ENCODE peak calls at places on chromosomes 2 and 18, in five cellular contexts. Z is stimulated activated CD4-positive, alpha-beta T cell treated with anti-CD3 and anti-CD28 coated beads, Interleukin-15, amount 100 ng/mL, for 24 hours; F is AG08396; S is NCI-H2227 treated with DMSO at 0.1 percent for 48 hours; L is brain microvascular endothelial cell. M is an unnamed sample.

GRCh38 chr18:12336887-12337286 is 28.8 kb downstream of the TUBB6 start:
- DNase-seq in Z (no peak), F (no peak), S (no peak), L (peak), M (no peak)

GRCh38 chr2:120820885-120821279 is 85.2 kb downstream of the GLI2 start:
- DNase-seq in Z (no peak), F (peak), S (no peak), L (peak), M (no peak)

GRCh38 chr2:74566423-74567085 is 12.0 kb downstream of the DOK1 start:
- DNase-seq in Z (no peak), F (peak), S (no peak), L (peak), M (no peak)

GRCh38 chr2:50358586-50358985 is 673.3 kb downstream of the NRXN1 start:
- DNase-seq in Z (no peak), F (no peak), S (no peak), L (no peak), M (no peak)

GRCh38 chr2:19902272-19902730 is 518 bp upstream of the TTC32 start:
- DNase-seq in Z (no peak), F (no peak), S (peak), L (no peak), M (no peak)

GRCh38 chr2:96760986-96761832 is 507 bp downstream of the CNNM4 start:
- DNase-seq in Z (no peak), F (peak), S (peak), L (peak), M (peak)

GRCh38 chr18:75198046-75198445 is 10.9 kb downstream of the PTGR3 start:
- DNase-seq in Z (no peak), F (no peak), S (no peak), L (no peak), M (no peak)

GRCh38 chr2:67389788-67390187 is 7.3 kb upstream of the ETAA1 start:
- DNase-seq in Z (no peak), F (no peak), S (no peak), L (no peak), M (no peak)

GRCh38 chr18:12041561-12041960 is 52.1 kb upstream of the ANKRD62 start:
- DNase-seq in Z (peak), F (peak), S (no peak), L (peak), M (peak)

GRCh38 chr2:650343-651310 is 26.6 kb downstream of the TMEM18 start:
- DNase-seq in Z (no peak), F (no peak), S (no peak), L (no peak), M (no peak)

GRCh38 chr18:35463050-35463449 is 34.7 kb downstream of the INO80C start:
- DNase-seq in Z (no peak), F (no peak), S (no peak), L (peak), M (no peak)

GRCh38 chr18:7626175-7626921 is 59.2 kb downstream of the PTPRM start:
- DNase-seq in Z (no peak), F (no peak), S (no peak), L (no peak), M (no peak)

GRCh38 chr18:2911533-2911932 is 64.7 kb downstream of the EMILIN2 start:
- DNase-seq in Z (no peak), F (no peak), S (no peak), L (no peak), M (no peak)

M was measured in lower leg skin.